ENCODE peak calls at places on chromosome 7, in four cellular contexts. L is T-helper 1 cell, N is NCI-H1436, B is suprapubic skin. K is an unnamed sample.

GRCh38 chr7:78967046-78967445 is 486.4 kb downstream of the MAGI2 start:
- DNase-seq in L (no peak), B (no peak), N (no peak), K (no peak)

GRCh38 chr7:40324889-40325288 is 190.1 kb downstream of the SUGCT start:
- DNase-seq in L (no peak), B (no peak), N (no peak), K (no peak)

GRCh38 chr7:55020481-55020871 is 1.7 kb downstream of the EGFR start:
- DNase-seq in N (no peak), L (no peak), B (peak; percentile 84), K (no peak)

GRCh38 chr7:101164071-101164840 is 1.1 kb downstream of the VGF start:
- DNase-seq in B (no peak), L (no peak), N (no peak), K (peak; percentile 29)

GRCh38 chr7:157010588-157011332 is at the start of gene MNX1:
- DNase-seq in B (peak; percentile 70), N (peak; percentile 89), L (no peak), K (peak; percentile 74)

GRCh38 chr7:139853576-139854511 is 24.8 kb downstream of the TBXAS1 start:
- DNase-seq in B (no peak), L (no peak), N (no peak), K (no peak)

GRCh38 chr7:129161524-129161923 is 17.0 kb downstream of the TSPAN33 start:
- DNase-seq in B (no peak), N (no peak), L (no peak), K (no peak)

GRCh38 chr7:149126662-149127321 is 668 bp upstream of the ZNF425 start:
- DNase-seq in B (no peak), N (no peak), L (peak; percentile 54), K (peak; percentile 56)